ENCODE peak calls at places on chromosomes 13 and 19, in five cellular contexts. Z is fibroblast of lung; W is thoracic aorta; P is keratinocyte; V is activated CD4-positive, CD25-positive, alpha-beta regulatory T cell. N is an unnamed sample.

GRCh38 chr13:102694944-102695343 is at the start of gene METTL21C:
- DNase-seq in Z (no peak), W (no peak), P (no peak), V (no peak), N (no peak)

GRCh38 chr13:88601949-88602348 is 930.8 kb downstream of the SLITRK5 start:
- DNase-seq in Z (peak; percentile 15), W (no peak), P (no peak), V (no peak), N (no peak)

GRCh38 chr19:50050406-50051223 is 24.8 kb downstream of the ZNF473 start:
- DNase-seq in Z (peak; percentile 78), W (peak; percentile 87), P (no peak), V (peak; percentile 29), N (no peak)

GRCh38 chr19:41744850-41745249 is 10.5 kb upstream of the CEACAM6 start:
- DNase-seq in Z (no peak), W (no peak), P (no peak), V (no peak), N (no peak)

GRCh38 chr13:24307211-24308067 is 1.9 kb upstream of the C1QTNF9 start:
- DNase-seq in Z (no peak), W (no peak), P (no peak), V (no peak), N (no peak)

GRCh38 chr13:101170306-101170705 is 246.0 kb downstream of the NALCN start:
- DNase-seq in Z (no peak), W (no peak), P (no peak), V (no peak), N (no peak)

GRCh38 chr19:33385956-33386355 is 12.4 kb downstream of the CEBPG start:
- DNase-seq in Z (no peak), W (no peak), P (no peak), V (no peak), N (no peak)

GRCh38 chr19:47110521-47111080 is 3.0 kb downstream of the ZC3H4 start:
- DNase-seq in Z (no peak), W (no peak), P (no peak), V (no peak), N (no peak)

GRCh38 chr19:52789440-52789839 is 2.8 kb upstream of the ZNF600 start:
- DNase-seq in Z (no peak), W (no peak), P (no peak), V (no peak), N (no peak)

GRCh38 chr13:99356216-99357089 is 49.3 kb upstream of the GPR183 start:
- DNase-seq in Z (peak; percentile 87), W (no peak), P (no peak), V (no peak), N (no peak)

GRCh38 chr13:75770164-75771145 is 134.3 kb downstream of the LMO7 start:
- DNase-seq in Z (peak; percentile 36), W (no peak), P (no peak), V (no peak), N (no peak)

GRCh38 chr13:113595131-113595530 is 10.6 kb downstream of the TFDP1 start:
- DNase-seq in Z (no peak), W (no peak), P (no peak), V (no peak), N (no peak)

GRCh38 chr19:16327911-16328823 is 3.5 kb downstream of the KLF2 start:
- DNase-seq in Z (peak; percentile 96), W (peak; percentile 68), P (no peak), V (no peak), N (no peak)

GRCh38 chr13:111472083-111472482 is 151.6 kb downstream of the TEX29 start:
- DNase-seq in Z (no peak), W (no peak), P (no peak), V (no peak), N (no peak)

GRCh38 chr19:17021793-17022590 is 4.6 kb downstream of the CPAMD8 start:
- DNase-seq in Z (no peak), W (no peak), P (no peak), V (no peak), N (peak; percentile 67)

GRCh38 chr19:12983561-12984142 is 11.6 kb upstream of the NFIX start:
- DNase-seq in Z (peak; percentile 73), W (no peak), P (no peak), V (peak; percentile 57), N (no peak)

GRCh38 chr13:48749699-48750473 is 96.2 kb downstream of the CYSLTR2 start:
- DNase-seq in Z (peak; percentile 99), W (peak; percentile 75), P (peak; percentile 92), V (peak; percentile 48), N (peak; percentile 95)

GRCh38 chr13:75803175-75803611 is 167.1 kb downstream of the LMO7 start:
- DNase-seq in Z (no peak), W (no peak), P (no peak), V (no peak), N (no peak)

GRCh38 chr13:107834717-107835116 is 380.6 kb downstream of the LIG4 start:
- DNase-seq in Z (no peak), W (no peak), P (no peak), V (no peak), N (no peak)

GRCh38 chr13:110813646-110814624 is 100.4 kb downstream of the ING1 start:
- DNase-seq in Z (no peak), W (no peak), P (no peak), V (no peak), N (no peak)

GRCh38 chr19:42284066-42284501 is 15.0 kb downstream of the CIC start:
- DNase-seq in Z (peak; percentile 76), W (no peak), P (no peak), V (peak; percentile 58), N (no peak)

GRCh38 chr13:90205911-90206310 is 1141.6 kb upstream of the MIR17HG start:
- DNase-seq in Z (no peak), W (no peak), P (no peak), V (no peak), N (no peak)

GRCh38 chr19:36638862-36639510 is 27.7 kb downstream of the ZNF461 start:
- DNase-seq in Z (peak; percentile 8), W (no peak), P (no peak), V (no peak), N (no peak)

GRCh38 chr13:81713201-81713600 is 1372.3 kb upstream of the SPRY2 start:
- DNase-seq in Z (no peak), W (no peak), P (no peak), V (no peak), N (no peak)

GRCh38 chr19:30263719-30264440 is 108.3 kb upstream of the ZNF536 start:
- DNase-seq in Z (no peak), W (no peak), P (no peak), V (no peak), N (no peak)

GRCh38 chr13:106533940-106534843 is 1.3 kb downstream of the EFNB2 start:
- DNase-seq in Z (peak; percentile 83), W (no peak), P (no peak), V (no peak), N (no peak)

GRCh38 chr13:79108914-79109643 is 297.0 kb downstream of the RBM26 start:
- DNase-seq in Z (no peak), W (no peak), P (no peak), V (no peak), N (no peak)

GRCh38 chr13:66996503-66996902 is 233.6 kb downstream of the PCDH9 start:
- DNase-seq in Z (peak; percentile 10), W (no peak), P (no peak), V (no peak), N (no peak)

GRCh38 chr13:30191491-30192100 is 115.8 kb downstream of the KATNAL1 start:
- DNase-seq in Z (no peak), W (no peak), P (no peak), V (no peak), N (no peak)

GRCh38 chr19:5992756-5993155 is 14.8 kb upstream of the RANBP3 start:
- DNase-seq in Z (no peak), W (no peak), P (no peak), V (no peak), N (no peak)

GRCh38 chr13:114026128-114026880 is 52.4 kb upstream of the C13orf46 start:
- DNase-seq in Z (no peak), W (no peak), P (no peak), V (no peak), N (no peak)

GRCh38 chr19:23273022-23273593 is 22.9 kb upstream of the ZNF724 start:
- DNase-seq in Z (no peak), W (no peak), P (no peak), V (no peak), N (no peak)

GRCh38 chr13:29800687-29801086 is 49.7 kb downstream of the UBL3 start:
- DNase-seq in Z (no peak), W (no peak), P (no peak), V (no peak), N (no peak)

GRCh38 chr13:111972261-111972780 is 94.6 kb upstream of the SOX1 start:
- DNase-seq in Z (no peak), W (no peak), P (no peak), V (no peak), N (no peak)

GRCh38 chr19:42653841-42654240 is 59.1 kb upstream of the CEACAM8 start:
- DNase-seq in Z (no peak), W (no peak), P (no peak), V (no peak), N (no peak)

GRCh38 chr19:7605490-7606222 is 10.0 kb downstream of the CAMSAP3 start:
- DNase-seq in Z (no peak), W (no peak), P (no peak), V (no peak), N (no peak)

GRCh38 chr13:51879133-51879532 is 17.4 kb downstream of the CCDC70 start:
- DNase-seq in Z (no peak), W (no peak), P (no peak), V (no peak), N (no peak)

N was measured in epithelial cell of prostate.